ENCODE peak calls at places on chromosomes 13 and 19, in nine cellular contexts. U is stimulated activated CD4-positive, alpha-beta T cell treated with anti-CD3 and anti-CD28 coated beads, Interleukin-2, amount 100 ng/mL, for 48 hours; K is ovary; D is activated CD8-positive, alpha-beta memory T cell treated with anti-CD3 and anti-CD28 coated beads for 4 hours; C is kidney epithelial cell; L is stimulated activated CD8-positive, alpha-beta memory T cell treated with anti-CD3 and anti-CD28 coated beads, Interleukin-12 subunit alpha, Interleukin-12 subunit beta, amount 100 ng/mL, for 4 hours; Y is SJCRH30; T is endodermal cell; W is activated CD4-positive, alpha-beta T cell treated with anti-CD3 and anti-CD28 coated beads, Interleukin-2, amount 50 U/mL, for 24 hours. J is an unnamed sample.

GRCh38 chr19:11580665-11581418 is 3.4 kb upstream of the ACP5 start:
- DNase-seq in U (no peak), K (no peak), D (no peak), C (no peak), L (no peak), Y (no peak), T (no peak), W (no peak), J (no peak)

GRCh38 chr13:29591310-29591709 is 4.2 kb downstream of the SLC7A1 start:
- DNase-seq in U (no peak), K (no peak), D (no peak), C (no peak), L (no peak), Y (no peak), T (no peak), W (no peak), J (no peak)

GRCh38 chr19:41563847-41564514 is 12.0 kb upstream of the CEACAM21 start:
- DNase-seq in U (no peak), K (no peak), D (no peak), C (no peak), L (no peak), Y (no peak), T (no peak), W (no peak), J (no peak)

GRCh38 chr19:46990998-46991676 is 28.5 kb upstream of the NPAS1 start:
- DNase-seq in U (peak), K (peak), D (peak), C (no peak), L (peak), Y (peak), T (peak), W (peak), J (peak)

GRCh38 chr13:21530656-21531055 is 71.6 kb upstream of the ZDHHC20 start:
- DNase-seq in U (no peak), K (no peak), D (no peak), C (no peak), L (no peak), Y (no peak), T (no peak), W (no peak), J (no peak)

GRCh38 chr19:18340990-18341868 is 831 bp downstream of the PGPEP1 start:
- DNase-seq in U (peak), K (peak), D (peak), C (no peak), L (peak), Y (peak), T (peak), W (peak), J (peak)

GRCh38 chr19:56125806-56126590 is 4.9 kb upstream of the ZNF787 start:
- DNase-seq in U (no peak), K (no peak), D (no peak), C (no peak), L (no peak), Y (peak), T (no peak), W (no peak), J (no peak)

GRCh38 chr13:108948269-108948671 is 318.9 kb downstream of the MYO16 start:
- DNase-seq in U (no peak), K (no peak), D (no peak), C (no peak), L (no peak), Y (no peak), T (no peak), W (no peak), J (no peak)

GRCh38 chr13:35723820-35724219 is 247.3 kb upstream of the MAB21L1 start:
- DNase-seq in U (no peak), K (peak), D (no peak), C (no peak), L (no peak), Y (no peak), T (peak), W (no peak), J (no peak)